ENCODE peak calls at places on chromosomes 12 and 14, in four cellular contexts. A is fibroblast of lung, E is Karpas-422, R is ascending aorta. X is an unnamed sample. For H3K4me1 and H3K9me3, the result is how much of the 10 kb centered on the place peaks cover.

GRCh38 chr12:52494518-52494917 is 1.5 kb upstream of the KRT6A start:
- DNase-seq in A (peak), R (no peak), E (no peak), X (peak)

GRCh38 chr12:6212086-6212485 is 11.9 kb downstream of the CD9 start:
- DNase-seq in E (no peak), R (no peak), A (no peak), X (no peak)

GRCh38 chr12:57452937-57453509 is 2.1 kb upstream of the INHBE start:
- DNase-seq in E (peak), R (no peak), A (peak), X (peak)

GRCh38 chr14:100785626-100786025 is 40.3 kb upstream of the MEG3 start:
- DNase-seq in A (no peak), R (no peak), E (no peak), X (peak)

GRCh38 chr12:55742719-55743130 is at the start of gene GDF11:
- DNase-seq in A (peak), R (no peak), E (peak), X (peak)

GRCh38 chr14:64990291-64990690 is 3.6 kb downstream of the FNTB start:
- DNase-seq in A (no peak), R (no peak), E (no peak), X (no peak)

GRCh38 chr12:60345442-60345841 is 749.6 kb downstream of the SLC16A7 start:
- DNase-seq in R (no peak), E (no peak), A (no peak), X (no peak)

GRCh38 chr12:57700317-57700716 is 6.4 kb downstream of the OS9 start:
- DNase-seq in E (no peak), A (no peak), R (no peak), X (no peak)

GRCh38 chr12:52186135-52186840 is 5.5 kb downstream of the KRT80 start:
- DNase-seq in E (no peak), A (peak), R (no peak), X (peak)

GRCh38 chr14:93688239-93688666 is 100.0 kb downstream of the PRIMA1 start:
- DNase-seq in R (no peak), E (no peak), A (no peak), X (no peak)

GRCh38 chr12:115191342-115191741 is 507.4 kb upstream of the TBX3 start:
- DNase-seq in R (no peak), E (no peak), A (peak), X (no peak)

GRCh38 chr14:36319899-36320209 is 583 bp downstream of the MBIP start:
- DNase-seq in E (no peak), R (no peak), A (no peak), X (no peak)

GRCh38 chr12:109827566-109828550 is 5.3 kb downstream of the TRPV4 start:
- DNase-seq in E (no peak), A (no peak), R (peak), X (peak)

GRCh38 chr12:77324416-77324762 is 259.0 kb upstream of the E2F7 start:
- DNase-seq in E (no peak), A (no peak), R (no peak), X (no peak)

GRCh38 chr12:117045998-117046374 is 53.2 kb downstream of the TESC start:
- DNase-seq in R (no peak), A (no peak), E (peak), X (no peak)

GRCh38 chr14:68775614-68776126 is 17.2 kb downstream of the ZFP36L1 start:
- DNase-seq in A (no peak), R (no peak), E (peak), X (no peak)

GRCh38 chr14:92556863-92557543 is 43.4 kb downstream of the RIN3 start:
- DNase-seq in A (no peak), E (no peak), R (no peak), X (no peak)

GRCh38 chr12:105933671-105934665 is 204.8 kb downstream of the NUAK1 start:
- DNase-seq in A (peak), R (no peak), E (no peak), X (peak)

GRCh38 chr12:27606986-27607385 is 83.0 kb downstream of the PPFIBP1 start:
- DNase-seq in A (no peak), E (no peak), R (no peak), X (no peak)

GRCh38 chr14:73717247-73717646 is 3.1 kb upstream of the PNMA1 start:
- DNase-seq in A (peak), R (no peak), E (no peak), X (no peak)

GRCh38 chr14:62763951-62764350 is 281.3 kb downstream of the KCNH5 start:
- DNase-seq in E (no peak), A (no peak), R (no peak), X (no peak)

GRCh38 chr12:40015360-40015759 is 90.5 kb downstream of the SLC2A13 start:
- DNase-seq in E (no peak), A (no peak), R (no peak), X (no peak)

GRCh38 chr14:106228541-106229158 is 702.3 kb downstream of the TMEM121 start:
- DNase-seq in E (no peak), A (no peak), R (no peak), X (no peak)

GRCh38 chr14:76942288-76942778 is 86.2 kb downstream of the IRF2BPL start:
- DNase-seq in E (no peak), R (no peak), A (no peak), X (no peak)

GRCh38 chr12:56943878-56944277 is 9.7 kb upstream of the SDR9C7 start:
- DNase-seq in A (no peak), R (no peak), E (no peak), X (no peak)

GRCh38 chr12:129641916-129642315 is 261.9 kb downstream of the TMEM132D start:
- DNase-seq in A (no peak), E (no peak), R (no peak), X (no peak)

GRCh38 chr14:60658909-60659585 is 9.8 kb upstream of the SIX1 start:
- DNase-seq in E (no peak), R (no peak), A (peak), X (no peak)

GRCh38 chr14:31435276-31435675 is 14.9 kb upstream of the HEATR5A start:
- DNase-seq in E (no peak), A (peak), R (no peak), X (no peak)

GRCh38 chr12:74119811-74120362 is 417.7 kb upstream of the ATXN7L3B start:
- DNase-seq in A (no peak), R (no peak), E (no peak), X (no peak)
- H3K4me1 ChIP-seq in A (under half), R (under half), E (under half), X (under half)

GRCh38 chr12:75838309-75838708 is 193.3 kb downstream of the PHLDA1 start:
- DNase-seq in A (no peak), R (no peak), E (no peak), X (no peak)
- H3K9me3 ChIP-seq in A (under half), R (under half), E (under half), X (under half)

GRCh38 chr14:97977711-97978261 is 1180.6 kb downstream of the VRK1 start:
- DNase-seq in E (no peak), R (peak), A (peak), X (peak)
- H3K4me3 ChIP-seq in E (no peak), R (peak), A (no peak), X (no peak)

GRCh38 chr12:24751181-24751580 is 197.7 kb downstream of the BCAT1 start:
- DNase-seq in E (no peak), R (no peak), A (no peak), X (no peak)
- H3K4me1 ChIP-seq in E (under half), R (under half), A (under half), X (under half)

GRCh38 chr12:71627438-71628002 is 36.1 kb downstream of the ZFC3H1 start:
- DNase-seq in E (no peak), A (no peak), R (no peak), X (no peak)

GRCh38 chr12:71626098-71626497 is 37.5 kb downstream of the ZFC3H1 start:
- DNase-seq in R (no peak), A (no peak), E (peak), X (no peak)

GRCh38 chr12:71626768-71627167 is 36.9 kb downstream of the ZFC3H1 start:
- DNase-seq in A (peak), E (no peak), R (no peak), X (no peak)

DNA sequence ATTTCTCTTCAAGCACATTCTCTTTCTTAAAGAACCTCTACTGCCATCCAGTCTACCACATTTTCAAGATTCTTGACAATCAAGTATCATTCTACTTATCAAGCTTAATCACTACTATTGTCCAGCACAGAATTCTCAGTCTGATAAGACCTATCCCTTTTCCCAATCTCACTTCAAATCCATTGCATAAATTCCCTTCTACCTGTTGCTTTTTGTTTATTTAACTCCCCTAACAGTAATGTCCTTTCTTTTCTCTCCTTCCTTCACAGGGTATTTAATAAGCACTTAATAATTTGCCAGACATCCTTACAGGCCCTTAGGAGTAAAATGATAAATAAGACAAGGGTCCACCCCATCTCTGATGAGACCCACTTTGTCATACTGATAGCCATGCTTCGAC is 41.7 kb downstream of the ZFC3H1 start:
- DNase-seq in E (no peak), A (no peak), R (no peak), X (no peak)
- H3K9me3 ChIP-seq in E (under half), A (under half), R (under half), X (under half)

GRCh38 chr14:96254696-96255095 is 1.3 kb upstream of the BDKRB1 start:
- DNase-seq in A (no peak), E (no peak), R (no peak), X (no peak)

GRCh38 chr14:96257900-96258299 is 1.9 kb downstream of the BDKRB1 start:
- DNase-seq in E (no peak), A (no peak), R (no peak), X (no peak)

GRCh38 chr14:96257056-96257455 is 1.0 kb downstream of the BDKRB1 start:
- DNase-seq in E (no peak), R (no peak), A (no peak), X (no peak)

GRCh38 chr14:96256420-96256819 is 410 bp downstream of the BDKRB1 start:
- DNase-seq in A (peak), R (no peak), E (no peak), X (no peak)

DNA sequence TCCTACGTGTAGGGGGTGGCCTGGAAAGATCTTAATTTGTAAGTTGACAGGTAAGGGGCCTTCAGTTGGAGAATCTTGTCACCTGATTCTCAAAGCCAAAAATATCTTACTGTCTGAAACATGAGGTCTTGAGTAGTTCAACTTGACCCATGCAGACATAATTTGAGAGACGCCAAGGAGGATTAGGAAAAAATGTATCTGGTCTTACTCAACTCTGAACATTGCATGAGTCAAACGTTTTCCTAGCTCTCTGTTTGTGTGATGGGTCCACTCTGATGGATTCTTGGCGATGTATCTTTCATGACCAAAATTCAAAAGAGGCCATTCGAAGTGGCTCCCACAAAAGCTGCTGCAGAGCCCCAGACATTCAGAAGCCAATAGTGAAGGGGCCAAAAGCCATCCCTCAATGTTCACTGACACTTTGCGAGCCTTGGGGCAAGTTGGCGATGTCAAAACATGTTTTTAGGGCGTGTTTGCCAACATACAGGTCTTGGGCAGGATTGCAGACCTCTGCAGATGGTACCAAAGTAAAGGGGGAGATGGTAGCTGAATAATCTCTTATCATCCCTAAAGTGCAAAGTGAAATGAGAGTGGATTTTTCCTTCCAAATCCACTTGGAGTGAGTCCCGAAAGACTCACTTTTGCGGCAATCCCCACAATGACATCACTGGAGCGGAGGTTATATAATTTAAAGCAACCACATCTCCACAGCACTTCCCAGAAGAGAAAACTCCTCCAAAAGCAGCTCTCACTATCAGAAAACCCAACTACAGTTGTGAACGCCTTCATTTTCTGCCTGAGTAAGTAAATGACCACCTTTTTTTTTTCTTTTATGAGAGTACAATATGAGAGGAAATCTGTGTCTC is at the start of gene BDKRB1:
- DNase-seq in A (peak), E (no peak), R (no peak), X (no peak)
- H3K4me3 ChIP-seq in A (peak), E (no peak), R (no peak), X (no peak)